ENCODE peak calls at places on chromosome 10, in six cellular contexts. One of them, this sample, is unnamed.

GRCh38 chr10:43235070-43235900 is 31.6 kb downstream of the RASGEF1A start:
- DNase-seq in MM.1S: no peak
- DNase-seq in neural progenitor cell: no peak
- DNase-seq in PC-3: no peak
- DNase-seq in OCI-LY7: no peak
- DNase-seq in GM23338: no peak
- DNase-seq in this sample: no peak

GRCh38 chr10:97388152-97388551 is 13.0 kb downstream of the RRP12 start:
- DNase-seq in MM.1S: no peak
- DNase-seq in neural progenitor cell: no peak
- DNase-seq in PC-3: no peak
- DNase-seq in OCI-LY7: no peak
- DNase-seq in GM23338: no peak
- DNase-seq in this sample: no peak

GRCh38 chr10:69505636-69506318 is 54.5 kb downstream of the TSPAN15 start:
- DNase-seq in MM.1S: no peak
- DNase-seq in neural progenitor cell: no peak
- DNase-seq in PC-3: no peak
- DNase-seq in OCI-LY7: no peak
- DNase-seq in GM23338: no peak
- DNase-seq in this sample: peak; percentile 2

GRCh38 chr10:55742487-55742886 is 618.6 kb downstream of the ZWINT start:
- DNase-seq in MM.1S: no peak
- DNase-seq in neural progenitor cell: no peak
- DNase-seq in PC-3: no peak
- DNase-seq in OCI-LY7: no peak
- DNase-seq in GM23338: no peak
- DNase-seq in this sample: no peak

GRCh38 chr10:230758-231157 is 95.5 kb downstream of the ZMYND11 start:
- DNase-seq in MM.1S: no peak
- DNase-seq in neural progenitor cell: peak; percentile 19
- DNase-seq in PC-3: peak; percentile 27
- DNase-seq in OCI-LY7: peak; percentile 54
- DNase-seq in GM23338: peak; percentile 61
- DNase-seq in this sample: no peak

GRCh38 chr10:5094265-5095205 is at the start of gene AKR1C3:
- DNase-seq in MM.1S: peak; percentile 77
- DNase-seq in neural progenitor cell: no peak
- DNase-seq in PC-3: peak; percentile 53
- DNase-seq in OCI-LY7: peak; percentile 2
- DNase-seq in GM23338: peak; percentile 66
- DNase-seq in this sample: peak; percentile 54

GRCh38 chr10:124225468-124226270 is 132.3 kb upstream of the CHST15 start:
- DNase-seq in MM.1S: peak; percentile 35
- DNase-seq in neural progenitor cell: no peak
- DNase-seq in PC-3: no peak
- DNase-seq in OCI-LY7: peak; percentile 71
- DNase-seq in GM23338: no peak
- DNase-seq in this sample: no peak

GRCh38 chr10:96292971-96293909 is 11.0 kb upstream of the DNTT start:
- DNase-seq in MM.1S: peak; percentile 77
- DNase-seq in neural progenitor cell: peak; percentile 61
- DNase-seq in PC-3: peak; percentile 54
- DNase-seq in OCI-LY7: peak; percentile 87
- DNase-seq in GM23338: peak; percentile 78
- DNase-seq in this sample: peak; percentile 70

GRCh38 chr10:96225119-96225518 is 46.2 kb downstream of the BLNK start:
- DNase-seq in MM.1S: no peak
- DNase-seq in neural progenitor cell: no peak
- DNase-seq in PC-3: no peak
- DNase-seq in OCI-LY7: no peak
- DNase-seq in GM23338: no peak
- DNase-seq in this sample: no peak

GRCh38 chr10:51522858-51523257 is 176.5 kb downstream of the CSTF2T start:
- DNase-seq in MM.1S: no peak
- DNase-seq in neural progenitor cell: no peak
- DNase-seq in PC-3: no peak
- DNase-seq in OCI-LY7: no peak
- DNase-seq in GM23338: no peak
- DNase-seq in this sample: no peak

GRCh38 chr10:118993214-118993613 is 36.3 kb upstream of the NANOS1 start:
- DNase-seq in MM.1S: no peak
- DNase-seq in neural progenitor cell: no peak
- DNase-seq in PC-3: no peak
- DNase-seq in OCI-LY7: no peak
- DNase-seq in GM23338: no peak
- DNase-seq in this sample: no peak

GRCh38 chr10:47165711-47166404 is 134.1 kb upstream of the GDF10 start:
- DNase-seq in MM.1S: no peak
- DNase-seq in neural progenitor cell: no peak
- DNase-seq in PC-3: no peak
- DNase-seq in OCI-LY7: no peak
- DNase-seq in GM23338: no peak
- DNase-seq in this sample: peak; percentile 62

GRCh38 chr10:73810735-73811465 is 498 bp downstream of the NDST2 start:
- DNase-seq in MM.1S: peak; percentile 34
- DNase-seq in neural progenitor cell: peak; percentile 61
- DNase-seq in PC-3: peak; percentile 68
- DNase-seq in OCI-LY7: peak; percentile 81
- DNase-seq in GM23338: peak; percentile 66
- DNase-seq in this sample: peak; percentile 41

GRCh38 chr10:100509241-100509640 is 10.4 kb downstream of the SEC31B start:
- DNase-seq in MM.1S: no peak
- DNase-seq in neural progenitor cell: no peak
- DNase-seq in PC-3: no peak
- DNase-seq in OCI-LY7: no peak
- DNase-seq in GM23338: no peak
- DNase-seq in this sample: no peak

GRCh38 chr10:95896066-95896850 is 11.5 kb upstream of the CC2D2B start:
- DNase-seq in MM.1S: no peak
- DNase-seq in neural progenitor cell: no peak
- DNase-seq in PC-3: no peak
- DNase-seq in OCI-LY7: no peak
- DNase-seq in GM23338: no peak
- DNase-seq in this sample: no peak

GRCh38 chr10:12396567-12396966 is 47.2 kb downstream of the CAMK1D start:
- DNase-seq in MM.1S: no peak
- DNase-seq in neural progenitor cell: no peak
- DNase-seq in PC-3: no peak
- DNase-seq in OCI-LY7: no peak
- DNase-seq in GM23338: no peak
- DNase-seq in this sample: no peak

GRCh38 chr10:12396093-12396492 is 46.7 kb downstream of the CAMK1D start:
- DNase-seq in MM.1S: no peak
- DNase-seq in neural progenitor cell: no peak
- DNase-seq in PC-3: no peak
- DNase-seq in OCI-LY7: no peak
- DNase-seq in GM23338: no peak
- DNase-seq in this sample: no peak

GRCh38 chr10:12394236-12395033 is 45.1 kb downstream of the CAMK1D start:
- DNase-seq in MM.1S: no peak
- DNase-seq in neural progenitor cell: no peak
- DNase-seq in PC-3: peak; percentile 69
- DNase-seq in OCI-LY7: no peak
- DNase-seq in GM23338: no peak
- DNase-seq in this sample: no peak

GRCh38 chr10:12397931-12398330 is 48.6 kb downstream of the CAMK1D start:
- DNase-seq in MM.1S: no peak
- DNase-seq in neural progenitor cell: no peak
- DNase-seq in PC-3: no peak
- DNase-seq in OCI-LY7: no peak
- DNase-seq in GM23338: no peak
- DNase-seq in this sample: no peak

DNA sequence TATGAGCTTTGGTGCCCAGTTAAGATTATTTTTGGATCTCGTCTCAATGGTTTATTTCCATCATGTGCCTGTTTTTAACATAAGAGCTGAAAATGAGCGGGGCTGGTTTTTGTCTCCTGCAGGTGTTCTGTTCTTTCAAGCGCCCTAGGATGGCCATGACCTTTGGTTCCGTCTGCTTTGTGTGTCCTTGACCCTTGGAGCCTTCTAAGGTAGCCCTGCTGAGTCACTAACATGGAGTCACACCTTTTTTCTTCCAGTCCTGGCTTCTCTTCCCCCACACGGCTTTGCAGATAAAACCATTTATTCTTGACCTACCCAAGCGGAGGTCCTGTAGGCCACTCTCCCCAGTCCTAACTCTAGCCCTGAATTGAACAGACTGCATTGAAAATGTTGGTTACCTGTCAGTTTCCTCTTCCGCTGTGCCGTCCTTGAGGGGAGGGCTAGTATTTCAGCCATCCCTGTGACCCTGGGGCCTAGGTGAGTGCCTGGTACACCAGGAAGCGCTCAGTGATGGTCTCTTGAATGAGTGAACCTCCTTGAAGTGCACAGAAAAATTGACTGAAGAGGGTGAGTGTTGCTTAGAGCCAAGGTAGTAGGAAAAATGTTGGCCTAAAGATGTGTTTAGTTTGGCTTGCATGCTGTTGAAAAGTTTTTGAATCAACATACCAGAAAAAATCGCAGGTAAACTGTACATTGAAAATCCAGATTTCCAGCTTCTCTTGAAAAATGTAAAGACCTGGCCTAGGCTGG is 48.0 kb downstream of the CAMK1D start:
- DNase-seq in MM.1S: no peak
- DNase-seq in neural progenitor cell: no peak
- DNase-seq in PC-3: no peak
- DNase-seq in OCI-LY7: no peak
- DNase-seq in GM23338: no peak
- DNase-seq in this sample: no peak
- H3K27ac ChIP-seq in MM.1S: no peak overlapping the region
- H3K27ac ChIP-seq in neural progenitor cell: no peak overlapping the region
- H3K27ac ChIP-seq in PC-3: no peak overlapping the region
- H3K27ac ChIP-seq in OCI-LY7: no peak overlapping the region
- H3K27ac ChIP-seq in GM23338: no peak overlapping the region
- H3K27ac ChIP-seq in this sample: no peak overlapping the region

GRCh38 chr10:12807096-12807755 is 194.3 kb downstream of the CCDC3 start:
- DNase-seq in MM.1S: no peak
- DNase-seq in neural progenitor cell: no peak
- DNase-seq in PC-3: no peak
- DNase-seq in OCI-LY7: no peak
- DNase-seq in GM23338: no peak
- DNase-seq in this sample: no peak

GRCh38 chr10:12801214-12802087 is 200.1 kb downstream of the CCDC3 start:
- DNase-seq in MM.1S: no peak
- DNase-seq in neural progenitor cell: no peak
- DNase-seq in PC-3: peak; percentile 64
- DNase-seq in OCI-LY7: no peak
- DNase-seq in GM23338: no peak
- DNase-seq in this sample: no peak

GRCh38 chr10:12807982-12808613 is 193.4 kb downstream of the CCDC3 start:
- DNase-seq in MM.1S: no peak
- DNase-seq in neural progenitor cell: no peak
- DNase-seq in PC-3: no peak
- DNase-seq in OCI-LY7: no peak
- DNase-seq in GM23338: no peak
- DNase-seq in this sample: no peak

GRCh38 chr10:12803781-12804180 is 197.7 kb downstream of the CCDC3 start:
- DNase-seq in MM.1S: no peak
- DNase-seq in neural progenitor cell: no peak
- DNase-seq in PC-3: no peak
- DNase-seq in OCI-LY7: no peak
- DNase-seq in GM23338: no peak
- DNase-seq in this sample: no peak

GRCh38 chr10:12806228-12807095 is 195.1 kb downstream of the CCDC3 start:
- DNase-seq in MM.1S: no peak
- DNase-seq in neural progenitor cell: no peak
- DNase-seq in PC-3: no peak
- DNase-seq in OCI-LY7: no peak
- DNase-seq in GM23338: no peak
- DNase-seq in this sample: no peak
- TF ChIP-seq EZH2phosphoT487 in MM.1S: no peak
- TF ChIP-seq EZH2phosphoT487 in neural progenitor cell: no peak
- TF ChIP-seq EZH2phosphoT487 in PC-3: no peak
- TF ChIP-seq EZH2phosphoT487 in OCI-LY7: no peak
- TF ChIP-seq EZH2phosphoT487 in GM23338: no peak
- TF ChIP-seq EZH2phosphoT487 in this sample: no peak

DNA sequence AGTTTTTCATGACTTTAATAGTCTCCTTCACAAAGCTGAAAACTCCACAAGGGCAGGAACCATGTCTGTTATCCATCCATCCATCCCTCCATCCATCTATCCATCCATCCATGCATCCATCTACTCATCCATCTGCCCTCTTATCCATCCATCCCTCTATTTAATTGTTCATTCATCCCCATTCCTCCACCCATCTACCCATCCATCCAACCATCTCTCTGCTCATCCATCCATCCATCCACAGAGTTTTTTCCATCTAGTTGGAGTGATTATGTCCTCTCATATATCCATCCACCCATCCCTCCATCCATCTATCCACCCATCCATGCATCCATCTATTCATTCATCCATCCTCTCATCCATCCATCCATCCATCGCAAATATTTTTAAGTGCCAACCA is 237.9 kb downstream of the EMX2 start:
- DNase-seq in MM.1S: no peak
- DNase-seq in neural progenitor cell: no peak
- DNase-seq in PC-3: no peak
- DNase-seq in OCI-LY7: no peak
- DNase-seq in GM23338: no peak
- DNase-seq in this sample: no peak
- TF ChIP-seq CTCF in MM.1S: no peak
- TF ChIP-seq CTCF in neural progenitor cell: no peak
- TF ChIP-seq CTCF in PC-3: no peak
- TF ChIP-seq CTCF in OCI-LY7: no peak
- TF ChIP-seq CTCF in GM23338: no peak
- TF ChIP-seq CTCF in this sample: no peak

GRCh38 chr10:132776821-132777220 is 9.1 kb downstream of the NKX6-2 start:
- DNase-seq in MM.1S: no peak
- DNase-seq in neural progenitor cell: no peak
- DNase-seq in PC-3: no peak
- DNase-seq in OCI-LY7: no peak
- DNase-seq in GM23338: no peak
- DNase-seq in this sample: no peak

GRCh38 chr10:132780356-132780755 is 5.6 kb downstream of the NKX6-2 start:
- DNase-seq in MM.1S: no peak
- DNase-seq in neural progenitor cell: no peak
- DNase-seq in PC-3: no peak
- DNase-seq in OCI-LY7: no peak
- DNase-seq in GM23338: no peak
- DNase-seq in this sample: no peak

GRCh38 chr10:132781556-132781955 is 4.4 kb downstream of the NKX6-2 start:
- DNase-seq in MM.1S: no peak
- DNase-seq in neural progenitor cell: no peak
- DNase-seq in PC-3: no peak
- DNase-seq in OCI-LY7: no peak
- DNase-seq in GM23338: no peak
- DNase-seq in this sample: no peak

GRCh38 chr10:132777441-132777840 is 8.5 kb downstream of the NKX6-2 start:
- DNase-seq in MM.1S: no peak
- DNase-seq in neural progenitor cell: no peak
- DNase-seq in PC-3: no peak
- DNase-seq in OCI-LY7: no peak
- DNase-seq in GM23338: no peak
- DNase-seq in this sample: no peak

DNA sequence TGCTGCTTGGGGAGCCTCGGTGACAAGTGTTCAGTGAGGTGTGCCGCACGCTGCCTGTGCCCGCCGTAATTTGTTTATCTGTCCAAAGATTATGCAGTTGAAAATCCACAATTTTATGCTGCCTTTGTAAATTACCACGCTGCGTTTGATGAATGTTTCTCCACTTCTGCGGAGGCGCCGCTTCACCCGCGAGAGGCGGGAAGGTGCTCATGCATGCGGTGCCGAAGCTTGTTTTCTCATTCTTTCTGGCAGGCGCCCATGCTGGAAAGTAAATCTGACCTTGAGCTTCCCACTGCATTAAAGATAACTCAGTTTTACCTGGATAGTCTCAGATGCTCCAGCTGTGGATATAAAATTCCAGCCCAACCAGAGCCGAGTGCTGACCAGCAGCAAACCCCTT is 6.1 kb downstream of the NKX6-2 start:
- DNase-seq in MM.1S: no peak
- DNase-seq in neural progenitor cell: no peak
- DNase-seq in PC-3: no peak
- DNase-seq in OCI-LY7: no peak
- DNase-seq in GM23338: no peak
- DNase-seq in this sample: no peak
- H3K27ac ChIP-seq in MM.1S: no peak overlapping the region
- H3K27ac ChIP-seq in neural progenitor cell: no peak overlapping the region
- H3K27ac ChIP-seq in PC-3: no peak overlapping the region
- H3K27ac ChIP-seq in OCI-LY7: no peak overlapping the region
- H3K27ac ChIP-seq in GM23338: no peak overlapping the region
- H3K27ac ChIP-seq in this sample: no peak overlapping the region

This sample was measured in hepatocyte.